ENCODE peak calls at places on chromosome 19, in seven cellular contexts. M is heart left ventricle, E is gastrocnemius medialis, J is lower lobe of right lung, A is prostate gland, O is body of pancreas, Y is neural progenitor cell. G is an unnamed sample.

GRCh38 chr19:10286803-10287737 is at the start of gene ICAM4:
- DNase-seq in M (peak), J (peak), E (no peak), Y (peak), O (peak), A (no peak), G (no peak)

GRCh38 chr19:53372196-53372595 is 6.7 kb downstream of the ZNF525 start:
- DNase-seq in M (no peak), O (no peak), A (no peak), J (no peak), E (no peak), Y (no peak), G (no peak)

GRCh38 chr19:53881482-53882390 is at the start of gene PRKCG:
- DNase-seq in O (peak), J (peak), A (no peak), Y (peak), M (no peak), E (no peak), G (no peak)

GRCh38 chr19:3287814-3288213 is 63.4 kb downstream of the CELF5 start:
- DNase-seq in M (no peak), A (no peak), J (no peak), Y (no peak), E (no peak), O (no peak), G (no peak)

GRCh38 chr19:33241530-33242101 is 16.0 kb upstream of the SLC7A10 start:
- DNase-seq in M (no peak), E (no peak), Y (peak), J (peak), O (peak), A (no peak), G (no peak)

GRCh38 chr19:56350416-56351045 is 35.9 kb upstream of the ZSCAN5A start:
- DNase-seq in O (peak), E (no peak), M (peak), A (peak), Y (peak), J (no peak), G (peak)

GRCh38 chr19:35357867-35358573 is at the start of gene FFAR3:
- DNase-seq in Y (no peak), E (peak), O (peak), A (no peak), M (peak), J (no peak), G (peak)

GRCh38 chr19:52398091-52398461 is 427 bp downstream of the ZNF528 start:
- DNase-seq in A (no peak), Y (peak), J (no peak), O (no peak), M (no peak), E (no peak), G (no peak)

GRCh38 chr19:17678836-17679235 is 9.3 kb downstream of the UNC13A start:
- DNase-seq in M (no peak), J (no peak), E (no peak), O (no peak), Y (no peak), A (no peak), G (no peak)

GRCh38 chr19:17682273-17682672 is 5.9 kb downstream of the UNC13A start:
- DNase-seq in Y (no peak), M (no peak), J (no peak), E (no peak), A (no peak), O (no peak), G (no peak)

GRCh38 chr19:17681505-17682125 is 6.5 kb downstream of the UNC13A start:
- DNase-seq in E (no peak), A (no peak), Y (peak), J (no peak), O (no peak), M (no peak), G (no peak)

GRCh38 chr19:17679526-17680234 is 8.5 kb downstream of the UNC13A start:
- DNase-seq in E (no peak), O (no peak), J (no peak), A (no peak), Y (peak), M (no peak), G (no peak)

GRCh38 chr19:17680235-17680722 is 7.9 kb downstream of the UNC13A start:
- DNase-seq in M (peak), Y (peak), J (peak), O (peak), E (peak), A (no peak), G (peak)
- H3K4me3 ChIP-seq in M (peak), Y (peak), J (peak), O (no peak), E (peak), A (no peak), G (peak)

GRCh38 chr19:51139299-51140018 is 2.6 kb upstream of the SIGLEC7 start:
- DNase-seq in A (no peak), Y (no peak), J (no peak), E (no peak), M (no peak), O (no peak), G (no peak)
- H3K27ac ChIP-seq in A (no peak), Y (no peak), J (peak), E (no peak), M (peak), O (no peak), G (no peak)

GRCh38 chr19:23823952-23824389 is 65.3 kb upstream of the ZNF681 start:
- DNase-seq in O (no peak), J (no peak), E (no peak), M (no peak), A (no peak), Y (peak), G (no peak)
- TF ChIP-seq CTCF in O (no peak), J (no peak), E (no peak), M (no peak), A (no peak), Y (peak), G (no peak)

GRCh38 chr19:51026554-51026831 is at the start of gene KLK11:
- DNase-seq in E (no peak), Y (no peak), O (peak), A (peak), M (no peak), J (no peak), G (no peak)

GRCh38 chr19:51027126-51027806 is 850 bp upstream of the KLK11 start:
- DNase-seq in O (peak), A (peak), M (no peak), E (no peak), J (no peak), Y (no peak), G (no peak)

GRCh38 chr19:51024924-51025323 is 1.5 kb downstream of the KLK11 start:
- DNase-seq in M (no peak), Y (no peak), A (no peak), O (no peak), J (no peak), E (no peak), G (no peak)

GRCh38 chr19:51025401-51025800 is 1.0 kb downstream of the KLK11 start:
- DNase-seq in E (no peak), Y (no peak), J (no peak), A (no peak), M (no peak), O (no peak), G (no peak)

DNA sequence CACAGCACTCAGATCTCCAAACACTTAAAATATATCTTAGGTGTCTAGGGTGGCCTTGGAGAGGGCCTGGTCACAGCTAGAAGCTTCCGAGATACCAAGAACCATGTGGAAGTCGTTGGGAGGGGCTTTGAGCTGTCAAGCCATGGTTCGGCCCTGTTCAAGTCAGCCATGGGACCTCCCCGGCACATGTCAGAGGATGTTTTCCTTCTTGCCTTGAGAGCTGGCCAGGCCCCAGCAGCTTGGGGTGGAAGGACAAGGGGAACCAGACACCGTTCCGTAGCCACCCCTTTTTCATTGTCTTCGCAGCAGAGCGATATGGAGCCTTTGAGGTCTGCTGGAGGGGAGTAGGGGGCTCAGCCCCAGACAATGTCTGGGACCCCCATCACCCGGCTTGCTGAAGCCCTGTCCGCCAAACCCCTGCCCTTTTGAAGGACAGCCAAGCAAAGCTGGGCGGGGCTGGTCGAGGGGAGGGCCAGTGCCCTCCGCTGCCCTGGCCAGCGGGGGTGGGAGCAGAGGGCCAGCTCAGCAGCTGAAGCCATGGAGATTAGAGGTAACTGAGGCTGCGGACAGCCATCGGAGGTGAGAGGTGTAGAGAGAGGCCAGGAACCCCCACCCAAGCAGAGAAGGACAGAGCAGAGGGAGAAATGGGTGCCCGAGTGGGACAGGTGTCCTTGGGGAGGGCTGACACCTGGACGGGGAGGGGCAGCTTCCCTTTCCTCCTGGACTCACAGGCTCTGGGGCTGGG is 435 bp downstream of the KLK11 start:
- DNase-seq in A (peak), E (no peak), J (no peak), Y (no peak), M (no peak), O (peak), G (no peak)
- H3K4me3 ChIP-seq in A (peak), E (no peak), J (no peak), Y (no peak), M (no peak), O (no peak), G (no peak)

DNA sequence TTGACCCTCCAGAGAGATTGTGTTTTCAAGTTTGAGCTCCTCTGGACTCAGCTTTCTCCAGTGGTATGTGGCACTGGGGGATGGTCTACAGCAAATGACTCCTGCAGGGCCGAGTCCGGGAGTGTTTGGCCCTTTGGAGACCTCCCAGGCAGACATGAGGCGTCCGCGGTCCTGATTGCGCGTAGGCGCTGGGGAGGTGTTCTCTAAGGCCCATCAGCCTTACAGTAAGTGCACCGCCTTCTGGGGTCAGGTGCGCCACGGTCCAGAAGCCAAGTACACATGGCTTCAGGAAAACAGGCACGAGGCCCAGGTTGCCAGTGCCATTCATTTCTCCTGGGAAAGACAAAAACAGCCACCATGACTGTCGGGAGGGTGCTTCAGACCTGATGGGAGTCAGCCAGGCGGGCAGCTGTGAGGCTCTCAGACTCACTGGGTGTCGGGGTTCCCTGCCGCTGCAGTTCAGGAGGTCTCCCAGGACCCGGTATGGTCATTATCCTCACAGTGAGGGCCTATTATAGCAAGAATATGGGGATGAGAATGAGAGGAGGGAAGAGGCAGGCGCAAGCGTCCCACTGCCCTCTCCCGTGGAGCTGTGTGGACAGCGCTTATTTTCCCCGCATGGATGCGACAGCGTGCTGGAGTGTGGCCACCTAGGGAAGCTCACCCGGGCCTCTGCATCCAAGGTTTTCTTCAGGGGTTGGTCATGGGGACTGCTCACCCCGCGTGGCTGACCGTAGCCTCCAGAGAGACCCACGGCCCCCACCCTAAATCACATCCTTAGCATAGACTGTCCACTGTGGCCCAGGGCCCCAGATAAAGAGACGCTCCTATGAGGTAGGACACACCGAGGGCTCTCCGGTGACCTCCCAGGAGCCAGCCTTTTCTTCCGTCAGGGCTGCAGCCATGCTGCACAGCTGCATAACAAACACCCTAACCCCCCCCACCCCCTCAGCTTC is 21.8 kb downstream of the CCDC8 start:
- DNase-seq in M (no peak), E (no peak), A (no peak), J (peak), Y (no peak), O (no peak), G (no peak)
- H3K27ac ChIP-seq in M (no peak), E (no peak), A (no peak), J (no peak), Y (no peak), O (no peak), G (peak)

DNA sequence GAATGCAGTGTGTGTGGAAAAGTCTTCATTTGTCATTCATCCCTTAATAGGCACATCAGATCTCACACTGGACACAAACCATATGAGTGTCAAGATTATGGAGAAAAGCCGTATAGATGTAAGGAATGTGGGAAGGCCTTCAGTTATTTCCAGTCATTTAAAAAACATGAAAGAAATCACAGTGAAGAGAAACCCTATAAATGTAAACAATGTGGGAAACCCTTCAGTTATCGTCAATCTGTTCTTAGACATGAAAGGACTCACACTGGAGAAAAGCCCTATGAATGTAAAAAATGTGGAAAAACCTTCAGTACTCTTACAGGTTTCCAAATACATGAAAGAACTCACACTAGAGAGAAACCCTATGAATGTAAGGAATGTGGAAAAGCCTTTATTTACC is 45.3 kb downstream of the ZNF136 start:
- DNase-seq in A (no peak), M (no peak), J (no peak), E (no peak), Y (no peak), O (no peak), G (no peak)
- TF ChIP-seq CTCF in A (no peak), M (no peak), J (no peak), E (no peak), Y (no peak), O (no peak), G (no peak)

G was measured in tibial artery.